ENCODE peak calls at places on chromosomes 6 and 20, in eight cellular contexts. E is foreskin fibroblast, H is brain microvascular endothelial cell, A is cardiac muscle cell, X is heart right ventricle, D is LNCaP clone FGC, P is AG04449, B is tibial artery. L is an unnamed sample.

GRCh38 chr6:87785229-87785862 is 83.3 kb upstream of the AKIRIN2 start:
- DNase-seq in E (no peak), H (no peak), A (no peak), X (no peak), D (no peak), P (no peak), B (no peak), L (no peak)

GRCh38 chr20:35394271-35394670 is 17.5 kb downstream of the UQCC1 start:
- DNase-seq in E (no peak), H (no peak), A (no peak), X (no peak), D (no peak), P (no peak), B (no peak), L (no peak)

GRCh38 chr6:143490244-143490643 is 21.3 kb downstream of the FUCA2 start:
- DNase-seq in E (no peak), H (no peak), A (no peak), X (no peak), D (no peak), P (no peak), B (no peak), L (no peak)

GRCh38 chr20:37821691-37822655 is 81.0 kb upstream of the VSTM2L start:
- DNase-seq in E (peak), H (peak), A (no peak), X (no peak), D (no peak), P (peak), B (no peak), L (peak)

GRCh38 chr6:118581489-118581959 is 33.4 kb downstream of the PLN start:
- DNase-seq in E (peak), H (peak), A (no peak), X (no peak), D (no peak), P (peak), B (peak), L (peak)

GRCh38 chr20:59192533-59192896 is 28.9 kb downstream of the ZNF831 start:
- DNase-seq in E (no peak), H (no peak), A (no peak), X (no peak), D (no peak), P (no peak), B (no peak), L (no peak)

GRCh38 chr20:35680464-35681183 is 15.9 kb upstream of the CPNE1 start:
- DNase-seq in E (no peak), H (no peak), A (no peak), X (no peak), D (no peak), P (no peak), B (no peak), L (no peak)

GRCh38 chr6:5979650-5980427 is 26.9 kb downstream of the NRN1 start:
- DNase-seq in E (peak), H (no peak), A (no peak), X (no peak), D (no peak), P (no peak), B (no peak), L (no peak)

GRCh38 chr6:14258117-14258516 is 140.5 kb downstream of the CD83 start:
- DNase-seq in E (no peak), H (no peak), A (no peak), X (no peak), D (no peak), P (no peak), B (no peak), L (no peak)

GRCh38 chr20:46251211-46251673 is 57.1 kb downstream of the CDH22 start:
- DNase-seq in E (no peak), H (no peak), A (peak), X (no peak), D (no peak), P (no peak), B (no peak), L (no peak)

GRCh38 chr6:27295301-27296079 is 16.6 kb downstream of the POM121L2 start:
- DNase-seq in E (peak), H (peak), A (peak), X (no peak), D (peak), P (peak), B (no peak), L (peak)

GRCh38 chr6:145214570-145214969 is 520.8 kb downstream of the EPM2A start:
- DNase-seq in E (peak), H (peak), A (peak), X (no peak), D (no peak), P (no peak), B (no peak), L (peak)

GRCh38 chr6:64497634-64498033 is 862.0 kb downstream of the PHF3 start:
- DNase-seq in E (no peak), H (no peak), A (no peak), X (no peak), D (no peak), P (no peak), B (no peak), L (peak)

GRCh38 chr6:107061125-107062020 is 33.4 kb downstream of the MTRES1 start:
- DNase-seq in E (peak), H (no peak), A (peak), X (no peak), D (no peak), P (no peak), B (no peak), L (no peak)

GRCh38 chr6:24493945-24494725 is 634 bp upstream of the ALDH5A1 start:
- DNase-seq in E (no peak), H (no peak), A (no peak), X (no peak), D (no peak), P (no peak), B (no peak), L (no peak)

GRCh38 chr6:24497254-24497989 is 2.7 kb downstream of the ALDH5A1 start:
- DNase-seq in E (no peak), H (no peak), A (no peak), X (no peak), D (no peak), P (no peak), B (no peak), L (no peak)

GRCh38 chr6:24492475-24492874 is 2.3 kb upstream of the ALDH5A1 start:
- DNase-seq in E (no peak), H (no peak), A (peak), X (no peak), D (no peak), P (no peak), B (no peak), L (peak)

GRCh38 chr6:24495516-24495847 is 713 bp downstream of the ALDH5A1 start:
- DNase-seq in E (peak), H (peak), A (peak), X (peak), D (no peak), P (no peak), B (peak), L (peak)

GRCh38 chr6:24494726-24495515 is at the start of gene ALDH5A1:
- DNase-seq in E (peak), H (peak), A (peak), X (peak), D (no peak), P (no peak), B (peak), L (peak)
- TF ChIP-seq CTCF in E (peak), H (peak), A (peak), X (peak), D (peak), P (peak), B (peak), L (peak)

GRCh38 chr6:70396163-70396562 is 17.1 kb upstream of the FAM135A start:
- DNase-seq in E (no peak), H (no peak), A (no peak), X (no peak), D (no peak), P (no peak), B (no peak), L (no peak)
- H3K4me3 ChIP-seq in E (no peak), H (no peak), A (no peak), X (no peak), D (no peak), P (no peak), B (no peak), L (no peak)

DNA sequence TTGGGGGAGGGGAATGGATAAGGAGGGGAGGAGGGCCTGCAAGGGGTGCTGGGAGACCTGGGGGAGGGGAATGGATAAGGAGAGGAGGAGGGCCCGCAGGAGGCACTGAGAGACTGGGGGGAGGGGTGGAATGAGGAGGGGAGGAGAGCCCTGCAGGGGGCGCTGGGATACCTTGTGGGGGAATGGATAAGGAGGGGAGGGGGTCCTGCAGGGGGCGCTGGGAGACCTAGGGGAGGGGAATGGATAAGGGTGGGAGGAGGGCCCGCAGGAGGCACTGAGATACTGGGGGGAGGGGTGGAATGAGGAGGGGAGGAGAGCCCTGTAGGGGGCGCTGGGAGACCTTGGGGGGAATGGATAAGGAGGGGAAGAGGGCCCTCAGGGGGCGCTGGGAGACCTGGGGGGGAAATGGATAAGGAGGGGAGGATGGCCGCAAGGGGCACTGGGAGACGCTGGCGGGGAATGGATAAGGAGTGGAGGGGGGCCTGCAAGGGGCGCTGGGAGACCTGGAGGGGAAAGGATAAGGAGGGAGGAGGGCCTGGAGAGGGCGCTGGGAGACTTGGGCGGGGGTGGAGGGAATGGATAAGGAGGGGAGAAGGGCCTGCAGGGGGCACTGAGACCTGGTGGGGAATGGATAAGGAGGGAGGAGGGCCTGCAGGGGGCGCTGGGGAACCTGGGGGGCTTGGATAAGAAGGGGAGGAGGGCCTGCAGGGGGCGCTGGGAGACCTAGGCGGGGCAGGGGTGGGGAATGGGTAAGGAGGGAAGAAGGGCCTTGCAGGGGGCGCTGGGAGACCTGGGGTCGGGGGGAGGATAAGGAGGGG is 1.3 kb upstream of the CTCFL start:
- DNase-seq in E (no peak), H (no peak), A (no peak), X (no peak), D (no peak), P (no peak), B (no peak), L (no peak)
- TF ChIP-seq CTCF in E (no peak), H (peak), A (no peak), X (no peak), D (no peak), P (no peak), B (no peak), L (no peak)

GRCh38 chr6:154951400-154952200 is 43.5 kb upstream of the TIAM2 start:
- DNase-seq in E (no peak), H (no peak), A (no peak), X (no peak), D (no peak), P (no peak), B (no peak), L (no peak)
- H3K4me3 ChIP-seq in E (no peak), H (no peak), A (no peak), X (no peak), D (no peak), P (no peak), B (no peak), L (no peak)